ENCODE peak calls at places on chromosomes 6 and 20, in nine cellular contexts. H, E, S, C, Z, A, G, L and I are unnamed samples.

GRCh38 chr20:1435337-1435699 is 31.3 kb downstream of the NSFL1C start:
- DNase-seq in C (no peak), L (no peak), S (no peak), Z (no peak), E (no peak), A (no peak), H (no peak), G (no peak), I (no peak)

GRCh38 chr6:24982231-24982630 is 46.5 kb upstream of the RIPOR2 start:
- DNase-seq in G (no peak), L (no peak), Z (no peak), H (no peak), S (no peak), E (no peak), A (no peak), C (peak), I (no peak)

GRCh38 chr6:10081075-10081474 is 333.8 kb downstream of the TFAP2A start:
- DNase-seq in Z (no peak), S (no peak), E (no peak), G (no peak), C (no peak), L (no peak), H (no peak), A (no peak), I (no peak)

GRCh38 chr6:158518196-158519127 is 41.4 kb upstream of the TMEM181 start:
- DNase-seq in Z (no peak), L (peak), E (peak), A (peak), G (peak), H (no peak), S (peak), C (peak), I (no peak)

GRCh38 chr20:35292504-35293285 is 470 bp upstream of the FAM83C start:
- DNase-seq in G (no peak), L (no peak), S (no peak), A (no peak), Z (no peak), C (no peak), H (no peak), E (no peak), I (no peak)

GRCh38 chr6:21827425-21828192 is 234.1 kb downstream of the SOX4 start:
- DNase-seq in S (no peak), H (no peak), C (no peak), G (no peak), Z (no peak), L (no peak), E (no peak), A (no peak), I (no peak)

GRCh38 chr6:168906251-168906845 is 347.3 kb downstream of the THBS2 start:
- DNase-seq in A (no peak), H (no peak), E (no peak), G (no peak), Z (no peak), S (no peak), C (no peak), L (no peak), I (no peak)

GRCh38 chr6:148455674-148456559 is 113.3 kb downstream of the SASH1 start:
- DNase-seq in L (no peak), S (no peak), A (no peak), Z (peak), H (no peak), C (no peak), G (no peak), E (no peak), I (no peak)

GRCh38 chr6:2999621-3000455 is at the start of gene NQO2:
- DNase-seq in L (peak), G (peak), H (peak), Z (no peak), C (peak), S (peak), E (no peak), A (peak), I (no peak)

GRCh38 chr6:41593451-41594238 is 44.6 kb upstream of the MDFI start:
- DNase-seq in E (no peak), Z (no peak), H (no peak), S (no peak), G (no peak), C (no peak), A (no peak), L (no peak), I (no peak)

GRCh38 chr20:42484790-42485365 is 704.8 kb downstream of the PTPRT start:
- DNase-seq in L (no peak), G (no peak), C (no peak), A (peak), E (no peak), H (no peak), Z (no peak), S (no peak), I (no peak)

GRCh38 chr20:18739785-18740184 is 73.8 kb upstream of the SCP2D1 start:
- DNase-seq in H (peak), S (no peak), Z (no peak), G (no peak), L (no peak), E (peak), C (peak), A (no peak), I (no peak)

GRCh38 chr6:118705799-118706481 is 54.5 kb upstream of the CEP85L start:
- DNase-seq in S (no peak), G (no peak), H (no peak), Z (no peak), L (peak), C (peak), A (no peak), E (no peak), I (peak)

GRCh38 chr6:40516429-40516828 is 70.7 kb downstream of the LRFN2 start:
- DNase-seq in G (no peak), C (no peak), L (no peak), S (no peak), Z (no peak), H (no peak), E (no peak), A (no peak), I (no peak)

GRCh38 chr6:119313937-119314893 is 35.3 kb downstream of the MAN1A1 start:
- DNase-seq in S (no peak), E (no peak), Z (no peak), C (no peak), H (no peak), G (no peak), A (no peak), L (peak), I (no peak)

GRCh38 chr6:129593233-129593564 is 116.8 kb downstream of the ARHGAP18 start:
- DNase-seq in S (no peak), H (no peak), L (no peak), A (no peak), Z (no peak), E (no peak), G (no peak), C (peak), I (no peak)

GRCh38 chr6:166277021-166277420 is 31.2 kb downstream of the PRR18 start:
- DNase-seq in E (no peak), C (peak), Z (peak), L (no peak), H (no peak), S (no peak), A (no peak), G (no peak), I (no peak)

GRCh38 chr6:122407712-122408111 is 8.3 kb downstream of the HSF2 start:
- DNase-seq in A (no peak), E (no peak), Z (no peak), L (no peak), H (no peak), C (no peak), S (no peak), G (no peak), I (no peak)

GRCh38 chr6:40754481-40755045 is 167.4 kb upstream of the LRFN2 start:
- DNase-seq in H (no peak), A (no peak), L (no peak), Z (no peak), E (no peak), G (no peak), C (no peak), S (no peak), I (no peak)

GRCh38 chr20:49889943-49890650 is 25.2 kb downstream of the SPATA2 start:
- DNase-seq in S (no peak), H (no peak), A (no peak), L (peak), C (no peak), G (no peak), Z (no peak), E (no peak), I (no peak)

DNA sequence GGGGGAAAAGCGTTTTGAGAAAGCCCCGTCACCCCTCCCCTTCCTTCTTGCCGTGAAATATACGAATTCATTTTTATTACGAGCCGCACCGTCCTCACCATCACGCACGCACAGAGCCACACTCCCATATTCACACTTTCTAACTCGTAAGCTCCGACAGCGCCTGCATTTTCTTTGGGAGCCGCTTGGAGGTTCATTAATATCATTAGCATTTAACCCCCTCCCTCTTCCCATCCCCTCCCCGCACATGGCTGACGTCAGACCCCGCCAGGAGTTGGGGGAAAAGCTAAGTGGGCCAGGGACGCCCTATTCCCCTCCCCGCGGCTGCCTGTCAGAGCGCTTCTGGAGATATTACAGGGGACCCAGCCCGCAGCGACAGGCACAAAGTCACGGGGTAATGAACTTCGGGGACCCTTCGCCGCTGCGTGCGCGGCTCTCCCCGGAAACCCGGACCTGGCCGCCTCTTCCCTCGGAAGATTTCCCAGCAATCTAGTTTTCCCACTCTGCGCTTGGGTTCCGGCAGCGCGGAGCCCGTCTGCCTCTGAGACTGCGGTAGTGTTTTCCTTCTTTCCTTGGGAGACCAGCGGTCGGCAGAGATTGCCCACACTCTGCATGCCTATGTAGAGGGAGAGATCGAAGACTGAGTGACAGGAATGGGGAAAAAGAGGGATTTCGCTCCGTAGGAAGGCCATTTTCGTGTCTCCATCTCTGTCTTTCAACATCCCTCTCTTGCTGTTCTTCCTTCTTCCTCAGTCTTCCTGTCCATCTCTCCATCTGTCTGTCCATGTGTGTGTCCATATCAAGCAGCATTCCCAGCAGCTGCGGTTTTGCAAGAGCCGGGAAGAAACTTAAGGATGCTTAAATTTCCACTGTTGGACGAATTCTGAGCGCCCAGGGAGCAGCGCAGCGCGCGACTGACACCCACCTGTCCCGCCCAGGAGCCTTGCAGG is at the start of gene NR2E1:
- DNase-seq in C (peak), L (no peak), A (no peak), H (no peak), E (no peak), S (no peak), G (no peak), Z (peak), I (no peak)
- H3K4me3 ChIP-seq in C (peak), L (no peak), A (peak), H (no peak), E (peak), S (peak), G (no peak), Z (no peak), I (no peak)

GRCh38 chr6:137416376-137417109 is 77.7 kb downstream of the OLIG3 start:
- DNase-seq in L (no peak), C (peak), G (no peak), S (no peak), H (no peak), E (no peak), A (no peak), Z (no peak), I (no peak)

GRCh38 chr6:137413482-137413881 is 80.7 kb downstream of the OLIG3 start:
- DNase-seq in L (no peak), E (no peak), A (no peak), G (no peak), H (no peak), Z (no peak), S (no peak), C (no peak), I (no peak)

GRCh38 chr6:137414599-137414998 is 79.6 kb downstream of the OLIG3 start:
- DNase-seq in G (no peak), E (no peak), S (no peak), Z (no peak), H (no peak), A (no peak), L (no peak), C (no peak), I (no peak)

GRCh38 chr6:137415834-137416190 is 78.4 kb downstream of the OLIG3 start:
- DNase-seq in E (no peak), A (no peak), C (no peak), G (no peak), H (no peak), Z (no peak), S (no peak), L (no peak), I (no peak)

GRCh38 chr6:137415127-137415833 is 78.9 kb downstream of the OLIG3 start:
- DNase-seq in C (peak), L (peak), Z (no peak), H (peak), G (no peak), A (peak), S (no peak), E (no peak), I (peak)
- H3K4me3 ChIP-seq in C (peak), L (peak), Z (peak), H (peak), G (no peak), A (peak), S (no peak), E (peak), I (peak)

DNA sequence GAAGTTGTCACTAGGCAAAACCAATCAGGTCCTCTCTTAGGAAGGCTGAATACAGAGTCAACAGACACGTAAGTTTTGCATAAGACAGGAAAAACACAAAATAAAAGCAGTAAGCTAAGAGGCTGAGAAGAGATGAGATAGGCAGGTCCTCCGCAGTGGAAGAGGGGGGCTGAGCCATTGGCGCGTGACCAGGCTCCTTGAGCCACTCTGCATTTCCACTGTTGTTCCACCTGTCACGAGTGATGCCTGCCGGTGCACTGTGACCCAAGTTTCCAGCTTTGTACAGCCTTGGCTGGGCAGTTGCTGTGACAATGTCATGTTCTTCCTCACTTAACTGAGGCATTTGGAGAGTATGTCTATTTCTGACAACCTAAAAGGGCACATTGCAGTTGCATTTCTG is 58.6 kb downstream of the NUDT3 start:
- DNase-seq in L (no peak), S (no peak), C (no peak), H (no peak), E (no peak), G (no peak), A (peak), Z (no peak), I (no peak)
- H3K4me3 ChIP-seq in L (no peak), S (no peak), C (no peak), H (no peak), E (no peak), G (no peak), A (no peak), Z (no peak), I (no peak)

GRCh38 chr20:2523919-2524434 is 12.4 kb upstream of the TMC2 start:
- DNase-seq in L (no peak), H (no peak), Z (no peak), S (no peak), G (no peak), A (no peak), C (no peak), E (no peak), I (no peak)

GRCh38 chr20:2520617-2521016 is 11.9 kb upstream of the ZNF343 start:
- DNase-seq in C (no peak), G (no peak), Z (no peak), H (no peak), E (no peak), L (no peak), S (no peak), A (no peak), I (no peak)

GRCh38 chr20:2519115-2519815 is 10.6 kb upstream of the ZNF343 start:
- DNase-seq in A (no peak), G (no peak), H (no peak), L (no peak), E (no peak), Z (no peak), S (no peak), C (peak), I (no peak)

GRCh38 chr20:2524435-2525272 is 11.7 kb upstream of the TMC2 start:
- DNase-seq in E (peak), L (peak), H (peak), S (peak), A (peak), G (peak), Z (no peak), C (peak), I (no peak)

GRCh38 chr20:2521369-2522305 is 12.9 kb upstream of the ZNF343 start:
- DNase-seq in S (peak), H (peak), G (peak), Z (no peak), A (no peak), L (peak), E (peak), C (peak), I (no peak)
- H3K4me3 ChIP-seq in S (no peak), H (no peak), G (no peak), Z (no peak), A (no peak), L (no peak), E (no peak), C (no peak), I (no peak)

GRCh38 chr6:16473908-16474791 is 235.8 kb downstream of the GMPR start:
- DNase-seq in S (no peak), A (no peak), H (no peak), E (no peak), Z (no peak), L (no peak), C (no peak), G (no peak), I (no peak)
- H3K4me3 ChIP-seq in S (no peak), A (no peak), H (no peak), E (no peak), Z (no peak), L (peak), C (no peak), G (no peak), I (no peak)

GRCh38 chr6:151440930-151441329 is 11.0 kb downstream of the RMND1 start:
- DNase-seq in L (no peak), G (no peak), H (no peak), S (no peak), E (no peak), C (peak), A (no peak), Z (no peak), I (no peak)
- H3K4me3 ChIP-seq in L (no peak), G (no peak), H (no peak), S (no peak), E (no peak), C (no peak), A (no peak), Z (no peak), I (no peak)

DNA sequence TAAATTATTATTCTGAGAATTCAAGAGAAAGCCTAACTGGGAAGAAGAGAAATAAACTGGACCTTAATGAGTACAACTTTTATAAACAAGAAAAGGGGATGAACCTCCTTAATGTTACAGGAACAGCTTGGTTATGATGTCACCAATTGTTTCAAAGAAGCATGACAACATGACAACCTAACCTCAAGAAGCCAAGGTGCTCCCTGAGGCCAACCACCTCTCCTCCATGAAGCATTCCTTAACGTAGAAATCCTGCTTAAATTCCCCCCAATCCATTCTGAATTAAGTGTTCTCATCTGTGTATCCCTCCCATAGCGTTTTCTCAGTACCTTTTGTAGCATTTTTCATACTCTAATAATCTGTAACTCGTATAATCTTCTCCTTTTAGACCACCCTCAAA is 1.7 kb downstream of the HBS1L start:
- DNase-seq in S (no peak), H (no peak), G (peak), E (no peak), L (no peak), A (no peak), Z (no peak), C (no peak), I (no peak)
- H3K4me3 ChIP-seq in S (peak), H (no peak), G (peak), E (no peak), L (no peak), A (no peak), Z (no peak), C (peak), I (peak)